ENCODE peak calls at places on chromosomes 4 and X, in four cellular contexts. Y is HCT116, U is K562, R is HepG2. H is an unnamed sample.

GRCh38 chr4:76571274-76571673 is 136.2 kb downstream of the SHROOM3 start:
- DNase-seq in Y (no peak), U (no peak), R (peak), H (no peak)

GRCh38 chr4:156999175-156999517 is 27.5 kb upstream of the PDGFC start:
- DNase-seq in Y (peak), U (no peak), R (peak), H (peak)

GRCh38 chr4:173046818-173047217 is 121.8 kb upstream of the GALNT7 start:
- DNase-seq in Y (no peak), U (no peak), R (no peak), H (no peak)

GRCh38 chrX:129665916-129666644 is 11.3 kb upstream of the APLN start:
- DNase-seq in Y (peak), U (no peak), R (no peak), H (peak)

GRCh38 chrX:152993933-152994332 is at the start of gene PNMA5:
- DNase-seq in Y (no peak), U (no peak), R (no peak), H (no peak)

GRCh38 chr4:3009422-3009821 is 46.1 kb downstream of the GRK4 start:
- DNase-seq in Y (peak), U (no peak), R (peak), H (no peak)

GRCh38 chrX:64350047-64350446 is 45.2 kb downstream of the MTMR8 start:
- DNase-seq in Y (no peak), U (no peak), R (no peak), H (no peak)

GRCh38 chr4:94507708-94508107 is 56.0 kb downstream of the PDLIM5 start:
- DNase-seq in Y (peak), U (peak), R (peak), H (peak)

GRCh38 chr4:144313370-144313769 is 172.9 kb upstream of the GYPA start:
- DNase-seq in Y (no peak), U (no peak), R (no peak), H (no peak)

GRCh38 chr4:14335872-14336271 is 666.4 kb upstream of the CPEB2 start:
- DNase-seq in Y (no peak), U (no peak), R (no peak), H (no peak)

GRCh38 chr4:53273726-53274125 is 92.1 kb downstream of the SCFD2 start:
- DNase-seq in Y (no peak), U (no peak), R (no peak), H (no peak)

GRCh38 chr4:130479020-130479419 is 1383.1 kb downstream of the C4orf33 start:
- DNase-seq in Y (no peak), U (no peak), R (no peak), H (no peak)

GRCh38 chrX:24294619-24295018 is 19.2 kb downstream of the SUPT20HL2 start:
- DNase-seq in Y (no peak), U (no peak), R (no peak), H (no peak)

GRCh38 chr4:118352843-118353373 is at the start of gene PRSS12:
- DNase-seq in Y (peak), U (peak), R (peak), H (no peak)

GRCh38 chr4:61500883-61501282 is 300.8 kb downstream of the ADGRL3 start:
- DNase-seq in Y (no peak), U (no peak), R (no peak), H (no peak)

GRCh38 chr4:95949136-95949765 is 109.4 kb downstream of the PDHA2 start:
- DNase-seq in Y (no peak), U (no peak), R (no peak), H (no peak)

DNA sequence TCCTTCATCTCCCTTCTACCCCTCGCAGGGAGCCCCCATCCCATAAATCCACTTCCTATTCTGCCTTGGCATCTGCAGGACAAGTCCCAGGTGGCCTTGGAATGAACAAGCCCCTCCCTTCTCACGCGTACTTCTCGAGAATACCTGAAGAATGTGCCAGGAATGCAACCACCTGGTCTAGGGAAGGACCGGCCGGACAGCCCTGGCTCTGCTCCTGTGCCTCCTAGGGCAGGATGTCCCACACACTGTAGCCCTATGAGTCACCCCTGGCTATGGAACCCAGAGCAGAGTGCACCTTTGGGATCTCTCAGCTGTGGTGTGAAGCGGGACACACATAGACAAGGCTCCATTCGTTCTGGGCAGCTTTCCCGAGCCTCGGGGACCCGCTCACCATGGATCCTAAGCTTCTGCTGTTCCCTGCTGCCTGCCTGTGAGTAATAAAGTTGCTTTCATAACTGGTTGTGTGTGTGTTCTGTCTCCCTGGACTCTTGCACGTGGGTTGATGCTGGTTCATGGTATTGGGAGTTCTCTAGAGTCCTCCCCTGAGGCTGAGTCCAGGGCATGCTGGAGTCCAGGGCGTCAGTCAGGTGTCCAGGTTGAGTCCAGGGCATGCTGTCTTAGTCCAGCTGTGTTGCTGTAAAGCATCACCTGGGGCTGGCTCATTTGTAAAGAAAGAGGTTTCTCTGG is 7.6 kb upstream of the PDE6B start:
- DNase-seq in Y (no peak), U (no peak), R (no peak), H (no peak)
- TF ChIP-seq TCF7L2 in Y (no peak), U (no peak), R (no peak), H (no peak)

GRCh38 chr4:87620086-87620485 is 11.8 kb downstream of the DSPP start:
- DNase-seq in Y (no peak), U (no peak), R (no peak), H (no peak)

GRCh38 chr4:87616268-87616667 is 7.9 kb downstream of the DSPP start:
- DNase-seq in Y (no peak), U (no peak), R (no peak), H (no peak)

GRCh38 chr4:87622303-87622702 is 14.0 kb downstream of the DSPP start:
- DNase-seq in Y (no peak), U (no peak), R (no peak), H (no peak)

GRCh38 chr4:87624698-87625097 is 16.4 kb downstream of the DSPP start:
- DNase-seq in Y (no peak), U (no peak), R (no peak), H (no peak)

DNA sequence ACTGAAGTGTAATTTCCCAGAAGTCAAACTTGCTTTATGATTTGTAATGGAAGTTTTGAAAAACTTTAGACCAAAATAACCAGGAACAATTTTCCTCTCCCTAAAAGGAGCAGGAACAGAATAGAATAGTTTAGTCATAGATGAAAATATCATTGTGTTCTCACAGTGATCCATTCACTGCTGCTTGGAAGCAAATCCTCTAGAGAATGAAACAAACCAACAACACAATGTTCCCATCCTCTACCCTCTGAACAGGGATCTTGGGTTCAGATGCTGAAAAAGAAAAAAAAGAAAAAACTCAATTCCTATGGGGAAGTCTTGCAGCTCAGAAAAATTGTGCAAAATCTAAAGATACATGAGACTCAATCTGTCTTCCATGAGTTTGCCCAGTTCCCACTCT is 12.2 kb downstream of the DSPP start:
- DNase-seq in Y (no peak), U (no peak), R (no peak), H (no peak)
- TF ChIP-seq POLR2AphosphoS5 in Y (no peak), U (no peak), R (no peak), H (no peak)

GRCh38 chrX:104564921-104565703 is 887 bp upstream of the IL1RAPL2 start:
- DNase-seq in Y (no peak), U (no peak), R (no peak), H (no peak)
- TF ChIP-seq SIN3A in Y (no peak), U (no peak), R (no peak), H (no peak)

GRCh38 chr4:38384962-38385285 is 279.1 kb upstream of the KLF3 start:
- DNase-seq in Y (no peak), U (no peak), R (no peak), H (no peak)

GRCh38 chr4:38383646-38384121 is 280.3 kb upstream of the KLF3 start:
- DNase-seq in Y (no peak), U (peak), R (no peak), H (no peak)

GRCh38 chr4:38378478-38378877 is 285.5 kb upstream of the KLF3 start:
- DNase-seq in Y (no peak), U (no peak), R (no peak), H (no peak)

GRCh38 chr4:38382492-38382891 is 281.5 kb upstream of the KLF3 start:
- DNase-seq in Y (no peak), U (no peak), R (no peak), H (no peak)

GRCh38 chr4:38381788-38382187 is 282.2 kb upstream of the KLF3 start:
- DNase-seq in Y (no peak), U (no peak), R (no peak), H (no peak)
- TF ChIP-seq TCF7L2 in Y (no peak), U (no peak), R (no peak), H (no peak)

GRCh38 chr4:145703850-145704528 is 24.0 kb downstream of the C4orf51 start:
- DNase-seq in Y (no peak), U (no peak), R (no peak), H (no peak)

GRCh38 chr4:145709843-145710242 is 29.9 kb downstream of the C4orf51 start:
- DNase-seq in Y (no peak), U (no peak), R (no peak), H (no peak)

DNA sequence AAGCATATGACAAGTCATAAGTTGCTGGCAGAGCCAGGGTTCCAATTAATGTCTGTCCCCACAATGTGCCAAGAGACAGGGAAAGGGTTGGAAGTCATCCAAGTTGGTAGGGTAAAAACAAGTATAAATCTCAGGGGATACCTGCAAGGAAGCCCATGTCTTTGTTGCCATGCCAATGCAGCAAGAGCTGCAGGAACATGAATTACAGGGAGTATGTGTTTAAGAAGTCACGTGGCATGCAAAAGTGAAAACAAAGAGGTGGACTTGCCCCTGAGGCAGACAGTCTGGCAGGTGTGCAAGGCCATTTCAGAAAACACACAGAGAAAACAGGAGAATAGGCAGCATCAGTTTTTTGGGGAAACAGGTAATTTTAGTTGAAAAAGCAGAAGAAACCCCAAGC is 29.4 kb downstream of the C4orf51 start:
- DNase-seq in Y (no peak), U (no peak), R (no peak), H (no peak)
- TF ChIP-seq POLR2AphosphoS5 in Y (no peak), U (no peak), R (no peak), H (no peak)

GRCh38 chrX:38816158-38816557 is 14.9 kb downstream of the MID1IP1 start:
- DNase-seq in Y (no peak), U (no peak), R (no peak), H (no peak)

GRCh38 chrX:38806875-38807601 is 5.8 kb downstream of the MID1IP1 start:
- DNase-seq in Y (no peak), U (no peak), R (peak), H (no peak)

GRCh38 chrX:38807873-38808272 is 6.6 kb downstream of the MID1IP1 start:
- DNase-seq in Y (no peak), U (no peak), R (no peak), H (no peak)

GRCh38 chrX:38817004-38817703 is 15.9 kb downstream of the MID1IP1 start:
- DNase-seq in Y (no peak), U (peak), R (no peak), H (no peak)

GRCh38 chrX:38811515-38812239 is 10.4 kb downstream of the MID1IP1 start:
- DNase-seq in Y (no peak), U (no peak), R (no peak), H (no peak)
- TF ChIP-seq SIN3A in Y (no peak), U (no peak), R (no peak), H (no peak)

GRCh38 chr4:109996531-109996930 is 83.8 kb downstream of the EGF start:
- DNase-seq in Y (no peak), U (no peak), R (no peak), H (no peak)

GRCh38 chr4:109999513-109999912 is 86.8 kb downstream of the EGF start:
- DNase-seq in Y (no peak), U (no peak), R (no peak), H (no peak)

GRCh38 chr4:110003401-110004187 is 90.9 kb downstream of the EGF start:
- DNase-seq in Y (no peak), U (no peak), R (no peak), H (no peak)

GRCh38 chr4:109994415-109994827 is 81.7 kb downstream of the EGF start:
- DNase-seq in Y (no peak), U (no peak), R (no peak), H (no peak)

DNA sequence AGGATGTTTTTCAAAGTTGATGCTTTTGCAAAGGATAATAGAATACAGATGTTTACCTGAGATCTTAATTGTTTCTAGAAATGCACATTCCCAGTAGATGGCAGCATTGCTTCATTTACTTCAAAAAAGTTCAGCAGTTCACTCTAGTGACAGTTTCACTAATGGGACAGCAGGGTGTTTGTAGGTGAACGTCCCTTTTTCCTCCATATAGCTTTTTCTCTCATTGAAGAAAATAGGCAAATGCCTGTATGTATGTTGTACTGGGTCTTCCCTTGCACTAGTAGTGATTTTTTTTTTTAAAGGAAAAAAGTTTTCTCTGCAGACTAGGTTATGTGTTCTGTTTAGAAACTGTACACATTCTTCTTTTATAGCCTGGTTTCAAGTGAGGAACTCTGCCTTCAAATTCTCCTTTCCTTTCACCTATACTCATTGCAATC is 86.2 kb downstream of the EGF start:
- DNase-seq in Y (peak), U (peak), R (peak), H (peak)
- TF ChIP-seq TCF7L2 in Y (no peak), U (no peak), R (no peak), H (no peak)

GRCh38 chr4:128675083-128675482 is 134.4 kb upstream of the JADE1 start:
- DNase-seq in Y (no peak), U (no peak), R (no peak), H (no peak)
- TF ChIP-seq POLR2AphosphoS5 in Y (no peak), U (no peak), R (no peak), H (no peak)

DNA sequence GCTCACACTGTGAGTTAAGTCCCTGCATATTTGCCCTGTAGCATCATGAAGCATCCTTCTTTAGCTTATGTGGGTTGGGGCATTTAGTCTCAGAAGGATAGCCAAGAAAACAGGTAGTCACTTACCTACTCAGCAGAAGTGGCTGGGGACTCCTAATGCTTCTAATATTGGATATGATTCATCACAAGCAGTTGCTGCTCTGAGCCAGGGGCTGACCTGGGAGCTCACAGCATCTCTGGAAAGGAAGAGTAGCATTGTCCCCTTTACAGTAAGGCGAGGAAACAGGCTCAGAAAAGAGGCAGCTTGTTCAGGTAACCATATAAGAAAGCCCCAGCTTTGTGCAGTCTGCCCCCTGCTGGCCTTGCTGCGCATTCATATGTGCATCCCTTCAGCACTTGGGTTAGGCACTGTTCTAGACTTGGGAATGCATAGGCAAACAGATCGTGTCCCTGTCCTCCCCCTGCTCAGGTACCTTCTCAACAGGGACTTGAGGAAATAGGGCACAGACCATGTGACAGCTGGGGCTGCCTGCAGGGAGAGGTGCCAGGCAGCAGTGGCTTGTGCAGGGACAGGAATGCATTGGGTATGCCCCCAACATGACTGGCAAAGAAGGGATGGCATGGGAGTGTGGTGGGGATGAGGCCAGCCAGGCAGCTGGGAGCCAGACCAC is 35.7 kb upstream of the TBC1D14 start:
- DNase-seq in Y (peak), U (peak), R (peak), H (peak)
- TF ChIP-seq SIN3A in Y (no peak), U (no peak), R (no peak), H (no peak)

GRCh38 chr4:784401-785331 is 41.3 kb downstream of the CPLX1 start:
- DNase-seq in Y (no peak), U (no peak), R (no peak), H (no peak)

GRCh38 chr4:787561-787981 is 38.4 kb downstream of the CPLX1 start:
- DNase-seq in Y (no peak), U (no peak), R (no peak), H (no peak)

GRCh38 chr4:786861-787300 is 39.0 kb downstream of the CPLX1 start:
- DNase-seq in Y (no peak), U (no peak), R (no peak), H (no peak)

GRCh38 chr4:785332-786073 is 40.4 kb downstream of the CPLX1 start:
- DNase-seq in Y (no peak), U (no peak), R (no peak), H (no peak)

GRCh38 chr4:786074-786741 is 39.7 kb downstream of the CPLX1 start:
- DNase-seq in Y (no peak), U (no peak), R (no peak), H (no peak)
- TF ChIP-seq TCF7L2 in Y (no peak), U (no peak), R (no peak), H (no peak)